ENCODE peak calls at places on chromosomes 16 and 17, in five cellular contexts. N is heart right ventricle; F is stimulated activated CD4-positive, alpha-beta T cell treated with anti-CD3 and anti-CD28 coated beads, Interleukin-12 subunit alpha, Interleukin-12 subunit beta, amount 100 ng/mL, for 24 hours; C is MCF 10A; E is AG08395. D is an unnamed sample.

GRCh38 chr17:2453325-2453724 is 52.5 kb upstream of the MNT start:
- DNase-seq in N (no peak), F (no peak), C (no peak), E (no peak), D (no peak)

GRCh38 chr16:87657621-87658192 is 55.4 kb downstream of the JPH3 start:
- DNase-seq in N (no peak), C (peak), E (no peak), F (no peak), D (peak)

GRCh38 chr17:39237586-39237985 is 11.8 kb upstream of the STAC2 start:
- DNase-seq in F (no peak), C (no peak), N (no peak), E (no peak), D (no peak)

GRCh38 chr17:45294506-45294905 is 22.3 kb downstream of the MAP3K14 start:
- DNase-seq in C (peak), F (no peak), N (peak), E (peak), D (peak)

GRCh38 chr17:73667184-73667959 is 23.1 kb upstream of the SDK2 start:
- DNase-seq in E (no peak), C (no peak), F (no peak), N (no peak), D (no peak)

GRCh38 chr17:69762766-69763165 is 312.3 kb upstream of the KCNJ16 start:
- DNase-seq in N (no peak), E (no peak), C (no peak), F (no peak), D (no peak)

GRCh38 chr17:3920940-3921852 is 4.9 kb upstream of the P2RX1 start:
- DNase-seq in E (no peak), N (no peak), C (peak), F (no peak), D (no peak)

GRCh38 chr17:57609125-57609877 is 135.8 kb downstream of the CCDC182 start:
- DNase-seq in F (no peak), C (no peak), E (no peak), N (no peak), D (no peak)

GRCh38 chr17:71948703-71949422 is 172.0 kb upstream of the SOX9 start:
- DNase-seq in F (no peak), E (no peak), C (peak), N (no peak), D (no peak)

GRCh38 chr16:85479972-85480726 is 133.0 kb upstream of the GSE1 start:
- DNase-seq in F (no peak), N (no peak), C (no peak), E (no peak), D (no peak)

D was measured in PC-3.